ENCODE peak calls at places on chromosome 3, in six cellular contexts. S is HL-60, R is DMS153, V is gastrocnemius medialis, W is NCI-H1105 treated with DMSO at 0.1 percent for 48 hours, P is body of pancreas. I is an unnamed sample.
A peak's percentile ranks its signal among the peaks of the same experiment; 100 is the strongest.

GRCh38 chr3:108511490-108511889 is 1.1 kb upstream of the MYH15 start:
- DNase-seq in S (no peak), R (no peak), V (no peak), W (no peak), P (no peak), I (no peak)

GRCh38 chr3:134357261-134357913 is 16.9 kb downstream of the AMOTL2 start:
- DNase-seq in S (no peak), R (no peak), V (no peak), W (no peak), P (no peak), I (no peak)

GRCh38 chr3:178001670-178002101 is 534.5 kb upstream of the KCNMB2 start:
- DNase-seq in S (no peak), R (no peak), V (no peak), W (no peak), P (no peak), I (no peak)

GRCh38 chr3:183553263-183554026 is 2.1 kb downstream of the KLHL6 start:
- DNase-seq in S (no peak), R (no peak), V (no peak), W (no peak), P (no peak), I (no peak)

GRCh38 chr3:100024520-100025303 is 89.6 kb downstream of the FILIP1L start:
- DNase-seq in S (no peak), R (no peak), V (no peak), W (no peak), P (no peak), I (no peak)

GRCh38 chr3:187619461-187619860 is 50.7 kb downstream of the SST start:
- DNase-seq in S (no peak), R (no peak), V (no peak), W (no peak), P (no peak), I (no peak)

GRCh38 chr3:109640146-109640652 is 302.9 kb upstream of the DPPA4 start:
- DNase-seq in S (no peak), R (no peak), V (no peak), W (no peak), P (no peak), I (no peak)

GRCh38 chr3:36707623-36708409 is 56.5 kb downstream of the DCLK3 start:
- DNase-seq in S (peak; percentile 57), R (no peak), V (no peak), W (no peak), P (no peak), I (no peak)

GRCh38 chr3:195075941-195076875 is 194.8 kb downstream of the XXYLT1 start:
- DNase-seq in S (no peak), R (no peak), V (no peak), W (no peak), P (no peak), I (no peak)

GRCh38 chr3:142904639-142905441 is 16.0 kb upstream of the PCOLCE2 start:
- DNase-seq in S (no peak), R (no peak), V (no peak), W (no peak), P (no peak), I (no peak)

GRCh38 chr3:54322354-54322753 is 200.0 kb downstream of the CACNA2D3 start:
- DNase-seq in S (no peak), R (peak; percentile 37), V (no peak), W (no peak), P (peak; percentile 73), I (no peak)

GRCh38 chr3:190972840-190973270 is 110.4 kb upstream of the GMNC start:
- DNase-seq in S (no peak), R (no peak), V (no peak), W (no peak), P (no peak), I (no peak)

GRCh38 chr3:157318639-157319288 is 117.9 kb upstream of the PTX3 start:
- DNase-seq in S (no peak), R (no peak), V (no peak), W (no peak), P (no peak), I (no peak)

GRCh38 chr3:10570196-10570946 is 65.0 kb upstream of the ATP2B2 start:
- DNase-seq in S (no peak), R (no peak), V (peak; percentile 20), W (peak; percentile 12), P (peak; percentile 14), I (no peak)

GRCh38 chr3:150721285-150722130 is 17.8 kb upstream of the ERICH6 start:
- DNase-seq in S (peak; percentile 34), R (peak; percentile 72), V (no peak), W (peak; percentile 89), P (no peak), I (no peak)

GRCh38 chr3:111481551-111481950 is 60.4 kb upstream of the CD96 start:
- DNase-seq in S (no peak), R (no peak), V (no peak), W (no peak), P (no peak), I (no peak)

GRCh38 chr3:52023860-52024764 is 28.4 kb upstream of the RPL29 start:
- DNase-seq in S (no peak), R (no peak), V (no peak), W (no peak), P (no peak), I (no peak)

GRCh38 chr3:120726784-120727183 is 15.5 kb downstream of the RABL3 start:
- DNase-seq in S (no peak), R (no peak), V (no peak), W (no peak), P (no peak), I (no peak)

GRCh38 chr3:190617185-190617584 is 103.3 kb downstream of the IL1RAP start:
- DNase-seq in S (peak; percentile 91), R (no peak), V (no peak), W (no peak), P (no peak), I (no peak)

GRCh38 chr3:13800064-13800463 is 79.8 kb downstream of the WNT7A start:
- DNase-seq in S (no peak), R (no peak), V (no peak), W (no peak), P (peak; percentile 47), I (no peak)

GRCh38 chr3:153599685-153600084 is 437.7 kb downstream of the RAP2B start:
- DNase-seq in S (no peak), R (no peak), V (peak; percentile 14), W (no peak), P (no peak), I (no peak)

GRCh38 chr3:9704343-9705322 is 1.0 kb downstream of the CPNE9 start:
- DNase-seq in S (no peak), R (no peak), V (no peak), W (peak; percentile 2), P (peak; percentile 28), I (peak; percentile 63)

GRCh38 chr3:149813367-149814281 is 609 bp downstream of the RNF13 start:
- DNase-seq in S (no peak), R (no peak), V (peak; percentile 30), W (peak; percentile 65), P (no peak), I (peak; percentile 48)

GRCh38 chr3:8319935-8320634 is 181.5 kb upstream of the LMCD1 start:
- DNase-seq in S (no peak), R (no peak), V (no peak), W (no peak), P (no peak), I (no peak)

GRCh38 chr3:139267300-139268246 is 76.2 kb upstream of the MRPS22 start:
- DNase-seq in S (no peak), R (no peak), V (no peak), W (no peak), P (peak; percentile 46), I (no peak)

I was measured in psoas muscle.